ENCODE peak calls at places on chromosomes 1 and 21, in seven cellular contexts. Z, S, B, Y, Q, H and U are unnamed samples.

GRCh38 chr1:36014722-36015220 is 69.1 kb upstream of the TEKT2 start:
- DNase-seq in Z (no peak), S (no peak), B (no peak), Y (no peak), Q (no peak), H (no peak), U (no peak)

GRCh38 chr1:10338047-10338446 is 60.8 kb upstream of the PGD start:
- DNase-seq in Z (no peak), S (peak; percentile 64), B (peak; percentile 41), Y (peak; percentile 44), Q (no peak), H (peak; percentile 14), U (peak; percentile 61)

GRCh38 chr1:33370286-33370685 is 49.4 kb upstream of the A3GALT2 start:
- DNase-seq in Z (no peak), S (no peak), B (peak; percentile 55), Y (no peak), Q (peak; percentile 19), H (peak; percentile 56), U (no peak)

GRCh38 chr21:45880097-45881068 is 101.2 kb upstream of the COL6A1 start:
- DNase-seq in Z (peak; percentile 90), S (peak; percentile 73), B (peak; percentile 70), Y (peak; percentile 81), Q (peak; percentile 20), H (peak; percentile 6), U (peak; percentile 82)

GRCh38 chr1:86704972-86705632 is 726 bp downstream of the SH3GLB1 start:
- DNase-seq in Z (no peak), S (peak; percentile 71), B (peak; percentile 37), Y (peak; percentile 93), Q (peak; percentile 65), H (peak; percentile 36), U (peak; percentile 76)

GRCh38 chr21:39869141-39869818 is 2.0 kb downstream of the PCP4 start:
- DNase-seq in Z (no peak), S (no peak), B (no peak), Y (no peak), Q (no peak), H (no peak), U (no peak)

GRCh38 chr21:39208624-39209333 is 25.5 kb upstream of the PSMG1 start:
- DNase-seq in Z (no peak), S (no peak), B (no peak), Y (no peak), Q (no peak), H (no peak), U (no peak)

GRCh38 chr21:38965910-38966504 is 160.3 kb downstream of the ETS2 start:
- DNase-seq in Z (no peak), S (peak; percentile 84), B (no peak), Y (peak; percentile 38), Q (no peak), H (peak; percentile 58), U (no peak)

GRCh38 chr1:23558140-23558871 is 995 bp downstream of the ID3 start:
- DNase-seq in Z (peak; percentile 89), S (peak; percentile 16), B (no peak), Y (peak; percentile 44), Q (peak; percentile 45), H (peak; percentile 72), U (no peak)

GRCh38 chr21:42592156-42592820 is 61.1 kb upstream of the PDE9A start:
- DNase-seq in Z (no peak), S (no peak), B (no peak), Y (no peak), Q (no peak), H (no peak), U (no peak)

GRCh38 chr1:53621144-53621543 is 117.8 kb downstream of the GLIS1 start:
- DNase-seq in Z (peak; percentile 58), S (no peak), B (no peak), Y (no peak), Q (peak; percentile 90), H (no peak), U (no peak)

GRCh38 chr21:33640697-33641338 is 723 bp downstream of the CRYZL1 start:
- DNase-seq in Z (no peak), S (no peak), B (peak; percentile 6), Y (no peak), Q (no peak), H (peak; percentile 68), U (peak; percentile 39)

GRCh38 chr1:53091841-53092645 is 30.0 kb downstream of the PODN start:
- DNase-seq in Z (no peak), S (no peak), B (peak; percentile 93), Y (no peak), Q (no peak), H (no peak), U (peak; percentile 12)